ENCODE peak calls at places on chromosomes 7 and 10, in four cellular contexts. C, A, I and F are unnamed samples.

GRCh38 chr7:27198138-27198841 is 1.6 kb downstream of the HOXA13 start:
- DNase-seq in C (no peak), I (no peak), A (no peak), F (no peak)

GRCh38 chr10:48523212-48523819 is 81.6 kb downstream of the ARHGAP22 start:
- DNase-seq in C (peak), A (peak), I (peak), F (no peak)

GRCh38 chr7:45573636-45574470 is at the start of gene ADCY1:
- DNase-seq in C (no peak), A (no peak), I (no peak), F (no peak)

GRCh38 chr7:36227223-36227622 is 74.2 kb downstream of the EEPD1 start:
- DNase-seq in A (no peak), C (peak), I (peak), F (peak)

GRCh38 chr7:148524479-148525173 is 65.9 kb upstream of the C7orf33 start:
- DNase-seq in A (no peak), I (no peak), C (no peak), F (no peak)

GRCh38 chr10:132148261-132149251 is 38.2 kb upstream of the DPYSL4 start:
- DNase-seq in A (no peak), C (no peak), I (no peak), F (no peak)

GRCh38 chr10:32957341-32958084 is 517 bp downstream of the ITGB1 start:
- DNase-seq in C (no peak), I (peak), A (peak), F (peak)

GRCh38 chr7:85162743-85163142 is 24.1 kb downstream of the SEMA3D start:
- DNase-seq in A (no peak), C (peak), I (no peak), F (no peak)

GRCh38 chr10:77036993-77037734 is 600.4 kb downstream of the KCNMA1 start:
- DNase-seq in A (peak), C (no peak), I (no peak), F (no peak)

GRCh38 chr10:17756557-17757208 is 4.7 kb downstream of the TMEM236 start:
- DNase-seq in C (peak), A (peak), I (no peak), F (no peak)

GRCh38 chr7:18177129-18177814 is 149.6 kb upstream of the PRPS1L1 start:
- DNase-seq in C (no peak), I (no peak), A (peak), F (no peak)

GRCh38 chr10:69916133-69916532 is 114.4 kb downstream of the COL13A1 start:
- DNase-seq in A (no peak), I (no peak), C (no peak), F (no peak)

GRCh38 chr7:31948041-31948440 is 122.2 kb downstream of the PDE1C start:
- DNase-seq in A (peak), I (no peak), C (peak), F (no peak)

GRCh38 chr10:12605580-12606405 is 256.4 kb downstream of the CAMK1D start:
- DNase-seq in A (peak), I (peak), C (peak), F (peak)

GRCh38 chr10:69641261-69641980 is 11.4 kb downstream of the FAM241B start:
- DNase-seq in I (no peak), C (no peak), A (no peak), F (no peak)

GRCh38 chr7:143384148-143384547 is 3.0 kb downstream of the ZYX start:
- DNase-seq in A (no peak), C (peak), I (peak), F (no peak)

GRCh38 chr7:1603346-1604211 is 33.7 kb upstream of the PSMG3 start:
- DNase-seq in A (no peak), C (no peak), I (no peak), F (no peak)

GRCh38 chr7:110407706-110408105 is 683.2 kb upstream of the LRRN3 start:
- DNase-seq in C (peak), I (no peak), A (no peak), F (no peak)

GRCh38 chr7:150972094-150972493 is 6.0 kb downstream of the KCNH2 start:
- DNase-seq in I (peak), C (peak), A (no peak), F (no peak)

GRCh38 chr10:36574212-36574611 is 551.2 kb upstream of the ANKRD30A start:
- DNase-seq in I (no peak), C (peak), A (no peak), F (peak)

GRCh38 chr7:32164341-32164996 is 94.3 kb upstream of the PDE1C start:
- DNase-seq in I (no peak), A (peak), C (peak), F (no peak)

GRCh38 chr7:56175784-56176183 is 59.6 kb upstream of the NUPR2 start:
- DNase-seq in A (no peak), C (no peak), I (no peak), F (no peak)

GRCh38 chr7:84297606-84298005 is 103.0 kb upstream of the SEMA3A start:
- DNase-seq in C (no peak), I (no peak), A (no peak), F (no peak)

GRCh38 chr7:138204285-138204988 is 128.2 kb downstream of the AKR1D1 start:
- DNase-seq in I (no peak), C (no peak), A (no peak), F (no peak)

GRCh38 chr10:35307297-35307696 is 29.0 kb upstream of the CCNY start:
- DNase-seq in I (no peak), A (peak), C (peak), F (no peak)

GRCh38 chr10:12902135-12902572 is 99.4 kb downstream of the CCDC3 start:
- DNase-seq in I (peak), A (peak), C (peak), F (peak)

GRCh38 chr7:19026888-19027287 is 90.5 kb downstream of the TWIST1 start:
- DNase-seq in C (peak), I (no peak), A (no peak), F (no peak)

GRCh38 chr7:118183586-118184391 is at the start of gene LSM8:
- DNase-seq in C (peak), I (peak), A (peak), F (peak)
- TF ChIP-seq POLR2A in C (peak), I (peak), A (peak), F (peak)

DNA sequence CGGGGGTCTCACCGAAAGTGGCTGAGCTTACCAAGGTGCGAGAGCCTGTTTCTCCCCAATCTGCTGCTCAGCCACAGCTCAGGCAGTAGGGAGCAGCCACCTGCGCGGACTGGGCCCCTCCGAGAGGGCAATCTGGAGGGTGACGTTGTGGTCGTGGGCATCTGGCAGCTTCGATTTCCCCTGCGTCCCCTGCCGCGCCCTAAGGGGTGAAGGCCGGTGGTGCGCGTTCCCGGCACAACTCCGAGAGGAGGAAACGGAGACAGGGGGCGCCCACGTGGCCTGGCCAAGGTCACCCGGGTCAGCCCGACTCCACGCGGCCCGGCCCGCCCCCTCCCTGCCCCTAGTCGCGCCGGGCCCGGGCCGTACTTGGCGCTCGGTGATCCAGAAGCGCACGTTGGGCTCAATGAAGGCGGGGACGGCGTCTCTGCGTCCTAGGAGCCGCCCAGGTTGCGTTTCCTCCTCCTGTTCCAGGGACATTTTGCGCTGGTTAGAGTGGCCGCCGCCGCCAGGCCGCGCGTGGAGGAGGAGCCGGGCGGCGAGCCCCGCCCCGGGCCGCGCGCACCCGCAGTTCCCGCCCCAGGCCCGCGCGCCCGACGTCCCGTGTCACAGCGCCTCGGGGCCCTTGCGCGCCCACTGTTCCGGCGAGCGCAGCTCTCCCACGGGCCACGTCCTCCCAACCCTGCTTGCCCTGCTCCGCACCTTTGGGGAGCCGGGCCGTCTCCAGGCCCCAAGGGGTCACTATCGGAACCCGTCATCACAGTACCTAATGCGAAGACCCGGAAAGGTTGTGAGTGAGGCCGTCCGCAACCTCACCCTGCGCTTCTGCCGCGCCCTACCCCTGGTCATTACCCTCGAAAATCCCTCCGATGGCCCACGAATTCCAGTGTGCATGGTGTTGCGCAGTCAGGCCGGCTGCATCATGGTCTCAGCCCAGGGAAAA is at the start of gene SFXN4:
- DNase-seq in C (peak), I (peak), A (peak), F (peak)
- TF ChIP-seq CTCF in C (no peak), I (peak), A (no peak), F (no peak)

DNA sequence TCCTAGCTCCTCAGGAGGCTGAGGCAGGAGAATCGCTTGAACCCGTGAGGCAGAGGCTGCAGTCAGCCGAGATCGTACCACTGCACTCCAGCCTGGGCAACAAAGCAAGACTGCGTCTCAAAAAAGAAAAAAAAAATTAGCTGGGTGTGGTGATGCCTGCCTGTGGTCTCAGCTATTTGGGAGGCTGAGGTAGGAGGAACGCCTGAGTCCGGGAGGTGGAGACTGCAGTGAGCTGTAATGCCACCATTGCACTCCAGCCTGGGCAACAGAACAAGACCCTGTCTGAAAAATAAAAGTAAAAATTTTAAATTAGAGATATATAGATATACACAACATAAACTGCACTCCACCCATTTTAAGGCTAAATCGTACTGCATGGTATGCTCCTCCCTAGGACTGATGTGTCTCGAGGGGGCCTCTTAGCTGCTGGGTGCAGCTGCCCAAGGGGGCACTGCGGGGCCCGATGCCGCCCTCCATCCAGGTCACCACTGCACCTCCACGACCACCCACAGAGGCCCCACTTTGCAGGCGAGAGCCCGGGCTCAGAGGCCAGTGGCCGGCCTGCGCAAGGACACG is 40.9 kb upstream of the FOXK1 start:
- DNase-seq in I (no peak), C (no peak), A (no peak), F (no peak)
- TF ChIP-seq POLR2A in I (no peak), C (no peak), A (peak), F (peak)

DNA sequence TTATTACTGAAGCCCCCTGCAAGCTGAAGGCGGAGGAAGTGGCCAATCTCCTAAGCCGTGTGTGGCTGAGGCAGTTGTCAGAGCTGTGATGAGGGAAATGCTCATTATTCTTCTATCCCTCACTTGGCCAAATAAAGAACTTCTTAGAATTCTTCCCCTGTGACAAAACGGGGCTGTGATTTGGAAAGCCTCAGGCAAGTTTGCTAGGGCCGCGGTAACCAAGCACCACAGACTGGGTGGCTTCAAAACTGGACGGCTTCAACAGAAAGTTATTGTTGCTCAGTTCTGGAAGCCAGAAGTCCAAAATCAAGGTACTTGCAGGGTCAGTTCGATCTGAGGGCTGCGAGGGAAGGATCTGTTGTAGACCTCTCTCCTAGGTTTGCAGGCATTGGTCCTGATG is 72.3 kb upstream of the STEAP1B start:
- DNase-seq in I (no peak), A (no peak), C (no peak), F (no peak)
- TF ChIP-seq CTCF in I (no peak), A (no peak), C (no peak), F (no peak)

GRCh38 chr10:133308431-133309110 is at the start of the genes TUBGCP2 and ZNF511:
- DNase-seq in C (peak), I (peak), A (peak), F (peak)
- TF ChIP-seq POLR2A in C (peak), I (peak), A (peak), F (no peak)

DNA sequence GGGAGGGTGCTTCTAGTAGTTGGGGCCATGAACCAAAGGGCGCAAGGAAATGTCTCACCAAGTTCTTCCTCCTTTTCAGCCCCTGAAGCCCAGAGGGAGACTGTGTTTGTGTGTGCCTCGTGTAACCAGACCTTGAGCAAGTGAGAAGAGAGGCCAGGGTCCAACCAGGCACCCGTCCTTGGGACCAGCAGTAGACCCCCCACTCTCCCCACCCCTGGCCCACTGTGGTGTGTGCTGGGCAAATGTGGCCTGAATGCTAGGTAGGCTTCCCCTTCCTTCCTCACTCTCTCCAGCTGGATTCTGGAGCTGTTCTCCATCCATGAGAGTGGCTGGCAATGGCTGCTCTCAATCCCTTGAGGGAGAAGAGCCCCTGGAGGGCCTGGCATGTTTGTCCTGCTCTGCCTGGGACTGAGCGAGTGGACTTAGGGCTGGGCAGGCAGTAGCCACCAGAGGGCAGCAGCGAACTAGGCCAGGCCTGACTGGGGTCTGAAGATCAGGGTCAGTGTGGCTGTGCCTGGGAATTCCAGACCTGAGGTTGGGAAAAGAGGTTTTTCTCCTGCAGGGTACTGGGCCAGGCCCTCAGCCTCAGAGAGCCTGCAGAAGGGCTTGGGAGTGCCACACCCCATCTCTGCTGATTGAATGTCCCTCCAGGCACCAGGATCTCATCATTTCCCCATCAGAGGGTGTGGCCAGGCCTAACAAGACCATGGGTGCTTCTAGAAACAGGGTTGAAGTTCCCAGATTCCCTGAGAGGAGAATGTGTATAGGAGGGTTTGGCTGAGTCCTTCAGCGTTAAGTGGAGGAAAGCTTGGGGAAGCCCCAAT is 12.4 kb downstream of the SFRP5 start:
- DNase-seq in A (peak), C (peak), I (peak), F (peak)
- TF ChIP-seq CTCF in A (peak), C (peak), I (peak), F (peak)

GRCh38 chr10:102645741-102646609 is 1.7 kb downstream of the TRIM8 start:
- DNase-seq in A (peak), C (peak), I (peak), F (peak)
- TF ChIP-seq POLR2A in A (peak), C (peak), I (peak), F (peak)

GRCh38 chr10:63798599-63799498 is 277.6 kb downstream of the REEP3 start:
- DNase-seq in A (peak), I (peak), C (peak), F (peak)
- TF ChIP-seq CTCF in A (no peak), I (no peak), C (no peak), F (no peak)